ENCODE peak calls at places on chromosome 15, in six cellular contexts. Y, E, D, K, R and Q are unnamed samples.

GRCh38 chr15:100384108-100384410 is 42.3 kb upstream of the ADAMTS17 start:
- DNase-seq in Y (no peak), E (no peak), D (no peak), K (no peak), R (no peak), Q (no peak)

GRCh38 chr15:34793901-34794300 is 1.4 kb downstream of the ACTC1 start:
- DNase-seq in Y (no peak), E (no peak), D (no peak), K (no peak), R (no peak), Q (no peak)

GRCh38 chr15:77421370-77421700 is 647 bp downstream of the HMG20A start:
- DNase-seq in Y (no peak), E (no peak), D (no peak), K (peak), R (no peak), Q (peak)

GRCh38 chr15:50698101-50698500 is 11.5 kb upstream of the TRPM7 start:
- DNase-seq in Y (no peak), E (no peak), D (no peak), K (no peak), R (no peak), Q (no peak)

GRCh38 chr15:48469271-48469670 is 138.0 kb downstream of the DUT start:
- DNase-seq in Y (no peak), E (no peak), D (no peak), K (no peak), R (no peak), Q (no peak)

GRCh38 chr15:60022379-60022741 is 18.2 kb downstream of the FOXB1 start:
- DNase-seq in Y (no peak), E (no peak), D (no peak), K (no peak), R (no peak), Q (no peak)

GRCh38 chr15:47027322-47027946 is 689.9 kb upstream of the SEMA6D start:
- DNase-seq in Y (no peak), E (no peak), D (no peak), K (no peak), R (no peak), Q (no peak)

GRCh38 chr15:89112341-89112971 is 24.2 kb downstream of the ABHD2 start:
- DNase-seq in Y (no peak), E (no peak), D (no peak), K (peak), R (no peak), Q (peak)

GRCh38 chr15:40603935-40604334 is 9.9 kb downstream of the KNL1 start:
- DNase-seq in Y (no peak), E (no peak), D (no peak), K (no peak), R (no peak), Q (no peak)

GRCh38 chr15:58575045-58575786 is 143.4 kb downstream of the LIPC start:
- DNase-seq in Y (no peak), E (no peak), D (no peak), K (no peak), R (no peak), Q (no peak)

GRCh38 chr15:90901799-90902655 is 1.1 kb upstream of the MAN2A2 start:
- DNase-seq in Y (peak), E (peak), D (peak), K (peak), R (peak), Q (peak)

GRCh38 chr15:32098033-32098432 is 67.7 kb downstream of the CHRNA7 start:
- DNase-seq in Y (no peak), E (no peak), D (no peak), K (no peak), R (no peak), Q (no peak)